ENCODE peak calls at places on chromosomes 16 and 17, in eight cellular contexts. B, Y, H, J, A, U, M and G are unnamed samples. For H3K36me3 and H3K9me3, the result is how much of the 10 kb centered on the place peaks cover.

GRCh38 chr17:35448214-35448898 is at the start of gene SLFN13:
- DNase-seq in B (peak), Y (peak), H (peak), J (peak), A (peak), U (peak), M (peak), G (peak)

GRCh38 chr16:22977294-22977697 is 163.3 kb downstream of the HS3ST2 start:
- DNase-seq in B (no peak), Y (no peak), H (no peak), J (no peak), A (no peak), U (no peak), M (no peak), G (no peak)

GRCh38 chr17:83131268-83132011 is 52.0 kb downstream of the METRNL start:
- DNase-seq in B (no peak), Y (no peak), H (no peak), J (no peak), A (peak), U (no peak), M (no peak), G (no peak)

GRCh38 chr16:6916946-6917345 is 415.7 kb upstream of the RBFOX1 start:
- DNase-seq in B (no peak), Y (no peak), H (no peak), J (no peak), A (no peak), U (no peak), M (no peak), G (no peak)

GRCh38 chr17:50719924-50720805 is 762 bp downstream of the LUC7L3 start:
- DNase-seq in B (no peak), Y (no peak), H (no peak), J (no peak), A (no peak), U (peak), M (no peak), G (no peak)

GRCh38 chr16:23570992-23571632 is 13.6 kb downstream of the UBFD1 start:
- DNase-seq in B (no peak), Y (no peak), H (no peak), J (peak), A (no peak), U (no peak), M (no peak), G (no peak)

GRCh38 chr17:42895185-42895555 is 5.4 kb upstream of the G6PC1 start:
- DNase-seq in B (peak), Y (peak), H (peak), J (peak), A (no peak), U (no peak), M (no peak), G (peak)

GRCh38 chr17:38591759-38592241 is 14.0 kb downstream of the SRCIN1 start:
- DNase-seq in B (peak), Y (no peak), H (no peak), J (no peak), A (no peak), U (no peak), M (no peak), G (peak)

GRCh38 chr17:76337413-76337777 is 16.3 kb downstream of the PRPSAP1 start:
- DNase-seq in B (peak), Y (no peak), H (no peak), J (no peak), A (no peak), U (no peak), M (no peak), G (peak)

DNA sequence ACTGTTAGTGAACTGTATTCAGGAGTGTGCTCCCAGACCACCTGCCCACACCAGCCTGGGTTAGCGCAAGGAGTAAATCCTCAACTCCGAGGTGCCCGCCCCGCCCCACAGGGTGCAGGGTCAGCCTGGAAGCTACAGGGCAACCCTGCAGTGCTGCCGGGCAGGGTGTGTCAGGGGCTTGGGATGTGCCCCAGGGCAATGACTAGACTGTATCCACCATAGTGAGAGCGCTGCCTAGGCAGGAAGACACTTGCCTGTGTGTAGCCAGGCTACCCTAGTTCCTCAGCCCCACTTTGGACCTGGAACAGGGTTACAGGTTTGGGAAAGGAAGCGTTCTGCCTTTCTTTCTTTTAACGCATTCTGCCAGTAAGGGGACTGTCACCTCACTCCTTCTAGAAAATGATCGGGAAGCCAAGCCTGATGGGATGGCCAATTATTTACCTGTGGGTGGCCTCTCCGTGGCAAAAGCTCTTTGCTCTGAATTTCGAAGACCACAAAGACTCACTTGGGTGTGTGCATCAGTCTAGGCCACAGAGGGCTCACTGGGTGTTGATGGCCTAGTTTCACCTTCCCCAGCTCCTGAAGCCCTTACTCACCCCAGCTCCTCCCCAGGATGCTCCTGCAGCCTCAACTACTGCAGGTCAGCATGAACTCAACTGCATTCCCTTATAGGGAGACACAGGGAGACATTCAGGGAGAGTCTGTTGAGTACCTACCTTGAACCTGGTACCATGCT is 90.9 kb downstream of the CCDC182 start:
- DNase-seq in B (no peak), Y (no peak), H (no peak), J (no peak), A (no peak), U (no peak), M (no peak), G (no peak)
- H3K36me3 ChIP-seq in B (under half), Y (under half), H (under half), J (under half), A (half or more), U (under half), M (under half), G (under half)

GRCh38 chr17:15947331-15947730 is 2.4 kb downstream of the ADORA2B start:
- DNase-seq in B (no peak), Y (no peak), H (peak), J (no peak), A (peak), U (no peak), M (peak), G (peak)
- H3K4me3 ChIP-seq in B (peak), Y (peak), H (no peak), J (no peak), A (no peak), U (no peak), M (no peak), G (peak)

GRCh38 chr17:52678211-52678610 is 519.7 kb upstream of the CA10 start:
- DNase-seq in B (no peak), Y (no peak), H (no peak), J (no peak), A (no peak), U (no peak), M (no peak), G (no peak)
- H3K9me3 ChIP-seq in B (under half), Y (under half), H (under half), J (under half), A (under half), U (under half), M (under half), G (under half)

DNA sequence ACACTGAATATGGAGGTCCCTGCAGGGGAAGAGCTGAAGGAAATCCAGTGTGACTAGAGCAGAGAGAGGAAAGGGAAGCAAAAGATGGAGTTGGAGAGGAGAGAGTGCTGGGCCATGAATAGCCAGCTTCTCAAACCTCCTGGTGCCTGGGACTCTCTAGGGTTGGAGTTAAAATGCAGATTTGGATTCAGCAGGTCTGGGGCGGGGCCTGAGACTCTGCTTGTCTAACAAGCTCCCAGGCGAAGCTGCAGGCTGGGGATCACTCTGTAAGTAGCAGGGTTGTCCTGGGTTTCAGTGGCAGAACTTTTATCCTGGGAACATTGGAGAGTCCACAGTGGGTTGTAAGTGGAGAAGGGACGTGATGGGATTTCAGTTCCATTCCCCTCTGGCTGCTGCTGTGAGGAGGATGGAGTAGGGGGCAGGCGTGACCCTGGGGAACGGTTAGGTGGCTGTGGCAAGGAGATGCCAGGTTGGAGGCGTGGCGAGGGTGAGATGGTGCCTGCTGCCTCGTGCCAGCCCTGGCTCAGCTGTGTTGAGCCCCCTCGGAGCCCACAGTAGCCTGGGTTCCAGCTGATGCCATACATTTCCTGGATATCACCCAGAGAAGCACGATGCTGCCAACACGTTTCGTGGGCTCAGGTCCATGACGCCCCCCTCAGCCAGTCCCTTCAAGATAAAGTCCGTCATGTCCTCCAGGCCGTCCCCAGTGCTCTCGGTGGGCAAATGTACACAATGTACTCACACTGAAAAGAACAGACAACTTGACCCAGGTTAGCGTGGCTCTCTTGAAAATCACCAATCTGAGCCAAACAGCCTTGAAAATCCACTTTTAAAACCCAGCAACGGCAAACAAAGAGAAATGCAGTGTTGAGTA is 103.2 kb upstream of the PLCG2 start:
- DNase-seq in B (no peak), Y (no peak), H (no peak), J (no peak), A (no peak), U (no peak), M (no peak), G (no peak)
- H3K36me3 ChIP-seq in B (under half), Y (under half), H (under half), J (under half), A (half or more), U (under half), M (under half), G (under half)